ENCODE peak calls at places on chromosomes 16 and 17, in four cellular contexts. One of them, this sample, is unnamed.

GRCh38 chr17:40534431-40535189 is 30.7 kb downstream of the CCR7 start:
- DNase-seq in GM10248: no peak
- DNase-seq in psoas muscle: no peak
- DNase-seq in foreskin fibroblast: peak
- DNase-seq in this sample: no peak

GRCh38 chr16:68685685-68686478 is 40.8 kb downstream of the CDH3 start:
- DNase-seq in GM10248: no peak
- DNase-seq in psoas muscle: no peak
- DNase-seq in foreskin fibroblast: no peak
- DNase-seq in this sample: no peak

GRCh38 chr17:14304876-14305636 is 4.2 kb downstream of the HS3ST3B1 start:
- DNase-seq in GM10248: no peak
- DNase-seq in psoas muscle: no peak
- DNase-seq in foreskin fibroblast: no peak
- DNase-seq in this sample: no peak

GRCh38 chr17:34368455-34369195 is 5.6 kb upstream of the CCL1 start:
- DNase-seq in GM10248: no peak
- DNase-seq in psoas muscle: no peak
- DNase-seq in foreskin fibroblast: no peak
- DNase-seq in this sample: no peak

GRCh38 chr17:50265212-50265611 is 9.1 kb upstream of the TMEM92 start:
- DNase-seq in GM10248: no peak
- DNase-seq in psoas muscle: no peak
- DNase-seq in foreskin fibroblast: no peak
- DNase-seq in this sample: no peak

GRCh38 chr17:2939714-2940351 is 123.6 kb downstream of the OR1D5 start:
- DNase-seq in GM10248: no peak
- DNase-seq in psoas muscle: no peak
- DNase-seq in foreskin fibroblast: no peak
- DNase-seq in this sample: no peak

GRCh38 chr17:8466466-8466865 is 30.8 kb downstream of the NDEL1 start:
- DNase-seq in GM10248: no peak
- DNase-seq in psoas muscle: no peak
- DNase-seq in foreskin fibroblast: peak
- DNase-seq in this sample: no peak

GRCh38 chr17:31582151-31582907 is 190.9 kb downstream of the RAB11FIP4 start:
- DNase-seq in GM10248: peak
- DNase-seq in psoas muscle: peak
- DNase-seq in foreskin fibroblast: peak
- DNase-seq in this sample: peak

GRCh38 chr16:726438-727290 is at the start of the genes CCDC78 and HAGHL:
- DNase-seq in GM10248: peak
- DNase-seq in psoas muscle: no peak
- DNase-seq in foreskin fibroblast: peak
- DNase-seq in this sample: peak

GRCh38 chr16:57612494-57612893 is 15.9 kb upstream of the ADGRG1 start:
- DNase-seq in GM10248: no peak
- DNase-seq in psoas muscle: no peak
- DNase-seq in foreskin fibroblast: no peak
- DNase-seq in this sample: no peak

GRCh38 chr16:46763147-46763546 is 15.0 kb upstream of the MYLK3 start:
- DNase-seq in GM10248: no peak
- DNase-seq in psoas muscle: peak
- DNase-seq in foreskin fibroblast: no peak
- DNase-seq in this sample: no peak

GRCh38 chr17:48439875-48440505 is 10.0 kb upstream of the SKAP1 start:
- DNase-seq in GM10248: peak
- DNase-seq in psoas muscle: no peak
- DNase-seq in foreskin fibroblast: no peak
- DNase-seq in this sample: peak

GRCh38 chr17:49180998-49181635 is 29.3 kb downstream of the GNGT2 start:
- DNase-seq in GM10248: no peak
- DNase-seq in psoas muscle: no peak
- DNase-seq in foreskin fibroblast: no peak
- DNase-seq in this sample: no peak

GRCh38 chr16:85987750-85988078 is 88.8 kb downstream of the IRF8 start:
- DNase-seq in GM10248: no peak
- DNase-seq in psoas muscle: no peak
- DNase-seq in foreskin fibroblast: no peak
- DNase-seq in this sample: no peak

GRCh38 chr16:31080035-31080629 is 5.9 kb downstream of the ZNF646 start:
- DNase-seq in GM10248: no peak
- DNase-seq in psoas muscle: no peak
- DNase-seq in foreskin fibroblast: no peak
- DNase-seq in this sample: no peak

GRCh38 chr16:12784076-12784475 is 19.6 kb downstream of the CPPED1 start:
- DNase-seq in GM10248: no peak
- DNase-seq in psoas muscle: no peak
- DNase-seq in foreskin fibroblast: peak
- DNase-seq in this sample: no peak

GRCh38 chr17:74303300-74303699 is 22.7 kb upstream of the KIF19 start:
- DNase-seq in GM10248: no peak
- DNase-seq in psoas muscle: no peak
- DNase-seq in foreskin fibroblast: no peak
- DNase-seq in this sample: no peak
- TF ChIP-seq CTCF in GM10248: no peak
- TF ChIP-seq CTCF in psoas muscle: no peak
- TF ChIP-seq CTCF in foreskin fibroblast: no peak
- TF ChIP-seq CTCF in this sample: no peak

DNA sequence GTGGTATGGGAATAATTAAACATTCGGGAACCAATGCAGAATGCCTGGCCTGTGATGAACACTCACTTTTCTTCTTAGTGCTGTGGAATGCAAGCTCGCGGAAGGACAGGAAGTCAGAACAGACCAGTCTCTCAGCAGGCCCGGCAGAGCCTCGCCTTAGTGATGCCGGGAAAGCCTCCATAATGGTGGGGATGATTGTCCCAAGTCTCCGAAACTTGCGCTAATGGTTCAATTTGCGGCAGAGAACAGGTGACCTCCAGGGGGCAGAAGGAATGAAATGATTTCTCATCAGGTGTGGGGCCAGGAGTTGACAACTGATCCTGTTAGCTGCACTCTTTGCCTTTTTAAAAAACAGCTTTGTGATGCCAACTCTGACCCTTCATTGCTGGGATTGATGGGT is 170.6 kb downstream of the GSG1L start:
- DNase-seq in GM10248: no peak
- DNase-seq in psoas muscle: no peak
- DNase-seq in foreskin fibroblast: no peak
- DNase-seq in this sample: no peak
- TF ChIP-seq CTCF in GM10248: no peak
- TF ChIP-seq CTCF in psoas muscle: no peak
- TF ChIP-seq CTCF in foreskin fibroblast: no peak
- TF ChIP-seq CTCF in this sample: no peak

GRCh38 chr16:11354733-11355574 is 9.7 kb downstream of the RMI2 start:
- DNase-seq in GM10248: peak
- DNase-seq in psoas muscle: no peak
- DNase-seq in foreskin fibroblast: peak
- DNase-seq in this sample: peak
- TF ChIP-seq CTCF in GM10248: peak
- TF ChIP-seq CTCF in psoas muscle: no peak
- TF ChIP-seq CTCF in foreskin fibroblast: no peak
- TF ChIP-seq CTCF in this sample: no peak

DNA sequence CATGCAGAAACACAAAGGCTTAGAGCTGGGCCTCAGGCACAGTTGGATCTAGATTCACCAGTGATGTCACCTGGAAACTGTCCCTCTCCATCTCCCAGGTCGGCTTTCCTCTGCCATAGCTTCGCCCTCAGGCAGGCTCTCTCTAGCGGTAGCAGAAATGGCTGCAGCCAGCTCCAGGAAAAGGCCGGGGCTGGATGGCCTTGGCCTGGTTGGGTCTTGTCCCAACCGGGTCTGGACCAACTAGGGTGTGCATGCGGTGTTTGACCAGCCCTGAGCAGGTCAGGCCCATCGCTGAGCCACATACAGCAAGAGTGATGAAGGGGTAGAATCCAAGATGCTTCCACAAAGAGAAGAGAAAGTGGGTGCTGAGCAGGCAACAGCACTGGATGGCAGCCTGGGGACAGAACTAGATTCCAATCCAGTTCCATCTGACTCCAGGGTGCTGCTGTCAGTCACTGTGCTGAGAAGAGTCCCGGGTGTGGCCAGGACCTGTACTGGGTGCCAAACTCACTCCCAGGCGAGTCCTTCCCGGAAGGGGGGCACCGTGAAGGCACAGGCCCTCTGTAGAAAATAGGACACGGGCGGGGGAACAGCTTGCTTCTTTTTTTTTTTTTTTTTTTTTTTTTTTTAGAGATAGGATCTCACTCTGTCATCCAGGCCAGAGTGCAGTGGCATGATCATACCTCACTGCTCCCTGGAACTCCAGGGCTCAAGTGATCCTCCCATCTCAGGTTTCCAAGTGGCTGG is 51.8 kb downstream of the SOCS3 start:
- DNase-seq in GM10248: no peak
- DNase-seq in psoas muscle: peak
- DNase-seq in foreskin fibroblast: no peak
- DNase-seq in this sample: no peak
- TF ChIP-seq CTCF in GM10248: no peak
- TF ChIP-seq CTCF in psoas muscle: peak
- TF ChIP-seq CTCF in foreskin fibroblast: no peak
- TF ChIP-seq CTCF in this sample: no peak

GRCh38 chr16:55072976-55073375 is 142.3 kb downstream of the IRX5 start:
- DNase-seq in GM10248: no peak
- DNase-seq in psoas muscle: no peak
- DNase-seq in foreskin fibroblast: no peak
- DNase-seq in this sample: no peak
- TF ChIP-seq CTCF in GM10248: no peak
- TF ChIP-seq CTCF in psoas muscle: no peak
- TF ChIP-seq CTCF in foreskin fibroblast: no peak
- TF ChIP-seq CTCF in this sample: no peak

DNA sequence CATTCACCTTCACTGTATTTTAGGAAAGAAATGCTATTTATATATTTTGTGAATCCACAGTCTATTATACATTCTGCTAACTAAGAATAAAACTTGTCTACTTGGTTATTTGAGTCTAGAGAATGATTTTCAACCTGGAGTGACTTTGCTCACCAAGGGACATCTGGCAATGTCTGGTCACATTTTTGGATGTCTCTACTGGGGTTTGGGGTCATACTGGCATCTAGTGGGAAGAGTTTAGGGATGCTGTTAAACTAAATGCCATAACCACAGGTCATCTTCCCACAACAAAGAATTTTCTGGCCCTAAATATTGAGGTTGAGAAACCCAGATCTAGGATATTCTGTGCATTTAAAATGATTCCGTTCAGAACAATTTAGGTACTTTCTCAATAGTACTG is 26.0 kb downstream of the KCNJ16 start:
- DNase-seq in GM10248: no peak
- DNase-seq in psoas muscle: no peak
- DNase-seq in foreskin fibroblast: peak
- DNase-seq in this sample: no peak
- TF ChIP-seq CTCF in GM10248: no peak
- TF ChIP-seq CTCF in psoas muscle: no peak
- TF ChIP-seq CTCF in foreskin fibroblast: no peak
- TF ChIP-seq CTCF in this sample: no peak

DNA sequence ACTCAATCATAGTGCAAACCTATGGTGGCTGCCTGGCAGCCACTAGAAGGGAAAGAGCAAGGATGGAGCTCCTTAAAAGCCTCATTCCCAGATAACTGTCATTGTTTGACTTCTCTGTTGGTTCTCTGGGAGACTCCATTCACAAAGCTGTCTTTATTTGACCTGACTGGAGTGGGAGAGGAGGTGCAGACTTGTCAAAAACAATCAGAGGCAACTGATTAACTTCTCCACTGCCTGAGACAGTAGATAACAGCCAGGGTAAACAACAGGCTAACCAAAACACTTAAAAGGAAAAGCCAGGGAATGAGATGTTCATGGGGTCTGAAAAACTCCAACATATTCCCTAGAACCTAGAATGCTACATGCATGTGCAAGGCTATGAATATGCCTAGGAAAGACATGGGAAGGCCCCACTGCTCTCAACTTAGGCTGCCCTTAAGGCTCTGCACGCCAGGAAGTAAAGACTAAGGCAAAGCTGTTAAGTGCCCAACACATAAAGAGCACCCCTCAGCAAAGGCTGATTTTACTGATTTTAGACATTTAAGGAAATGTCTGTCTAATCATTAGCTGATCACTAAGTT is 82.0 kb downstream of the TTC19 start:
- DNase-seq in GM10248: no peak
- DNase-seq in psoas muscle: no peak
- DNase-seq in foreskin fibroblast: no peak
- DNase-seq in this sample: no peak
- TF ChIP-seq CTCF in GM10248: no peak
- TF ChIP-seq CTCF in psoas muscle: no peak
- TF ChIP-seq CTCF in foreskin fibroblast: no peak
- TF ChIP-seq CTCF in this sample: no peak

GRCh38 chr17:4934173-4934979 is 2.3 kb downstream of the GP1BA start:
- DNase-seq in GM10248: peak
- DNase-seq in psoas muscle: peak
- DNase-seq in foreskin fibroblast: peak
- DNase-seq in this sample: peak
- TF ChIP-seq CTCF in GM10248: peak
- TF ChIP-seq CTCF in psoas muscle: peak
- TF ChIP-seq CTCF in foreskin fibroblast: peak
- TF ChIP-seq CTCF in this sample: peak

This sample was measured in activated CD8-positive, alpha-beta T cell treated with anti-CD3 and anti-CD28 coated beads for 36 hours.